ENCODE peak calls at places on chromosomes 4 and X, in five cellular contexts. E, K, V, A and H are unnamed samples.

GRCh38 chrX:72348247-72348979 is 42.7 kb upstream of the CITED1 start:
- DNase-seq in E (no peak), K (no peak), V (no peak), A (no peak), H (no peak)

GRCh38 chr4:48212165-48212564 is 57.5 kb downstream of the TEC start:
- DNase-seq in E (no peak), K (no peak), V (no peak), A (no peak), H (no peak)

GRCh38 chr4:181745933-181746627 is 497.1 kb upstream of the TENM3 start:
- DNase-seq in E (no peak), K (no peak), V (no peak), A (no peak), H (no peak)

GRCh38 chrX:104913348-104913747 is 307.1 kb downstream of the TEX13A start:
- DNase-seq in E (no peak), K (peak; percentile 26), V (peak; percentile 5), A (peak; percentile 48), H (no peak)

GRCh38 chrX:143634701-143635442 is 1.0 kb downstream of the SLITRK4 start:
- DNase-seq in E (peak; percentile 24), K (peak; percentile 49), V (no peak), A (no peak), H (no peak)

GRCh38 chr4:124334119-124334518 is 378.4 kb downstream of the ANKRD50 start:
- DNase-seq in E (no peak), K (peak; percentile 80), V (peak; percentile 34), A (peak; percentile 57), H (no peak)

GRCh38 chrX:74422576-74423288 is 1.4 kb downstream of the SLC16A2 start:
- DNase-seq in E (peak; percentile 23), K (peak; percentile 74), V (no peak), A (no peak), H (peak; percentile 73)

GRCh38 chrX:19613645-19614323 is 98.5 kb upstream of the MAP3K15 start:
- DNase-seq in E (no peak), K (no peak), V (no peak), A (no peak), H (no peak)

GRCh38 chrX:53082773-53083616 is 828 bp downstream of the TSPYL2 start:
- DNase-seq in E (no peak), K (no peak), V (no peak), A (no peak), H (no peak)

GRCh38 chrX:28659269-28659668 is 72.0 kb downstream of the IL1RAPL1 start:
- DNase-seq in E (no peak), K (no peak), V (peak; percentile 5), A (no peak), H (no peak)
- TF ChIP-seq CTCF in E (peak; percentile 25), K (peak; percentile 5), V (no peak), A (peak; percentile 29), H (no peak)

DNA sequence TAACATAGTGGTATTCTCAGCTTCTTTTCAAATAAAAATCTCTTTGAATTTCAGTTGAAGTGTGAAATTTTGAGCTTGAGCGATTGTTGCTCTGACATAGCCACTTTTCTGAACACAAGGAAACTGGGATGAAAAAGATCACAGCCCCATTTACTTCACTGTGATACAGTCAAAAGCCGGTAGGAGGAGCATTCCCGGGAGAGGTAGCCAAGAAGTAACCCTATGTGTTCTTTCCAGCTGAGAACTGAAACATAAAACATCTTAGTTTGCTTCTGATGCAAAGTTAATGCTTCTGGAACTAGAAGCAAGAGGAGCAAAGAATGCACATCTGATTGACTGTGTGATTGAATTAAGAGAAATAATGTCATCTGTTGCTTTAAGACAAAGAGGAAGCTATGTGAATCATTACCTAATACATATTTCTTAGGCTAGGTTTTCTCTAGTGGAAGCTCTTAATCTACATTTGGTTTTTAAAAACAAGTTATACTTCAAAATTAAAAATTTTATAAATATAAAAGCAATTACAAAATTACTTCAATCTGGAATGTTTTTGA is 88.4 kb upstream of the UNC5C start:
- DNase-seq in E (no peak), K (peak; percentile 38), V (peak; percentile 6), A (no peak), H (no peak)
- TF ChIP-seq CTCF in E (peak; percentile 44), K (peak; percentile 33), V (peak; percentile 18), A (peak; percentile 8), H (no peak)

DNA sequence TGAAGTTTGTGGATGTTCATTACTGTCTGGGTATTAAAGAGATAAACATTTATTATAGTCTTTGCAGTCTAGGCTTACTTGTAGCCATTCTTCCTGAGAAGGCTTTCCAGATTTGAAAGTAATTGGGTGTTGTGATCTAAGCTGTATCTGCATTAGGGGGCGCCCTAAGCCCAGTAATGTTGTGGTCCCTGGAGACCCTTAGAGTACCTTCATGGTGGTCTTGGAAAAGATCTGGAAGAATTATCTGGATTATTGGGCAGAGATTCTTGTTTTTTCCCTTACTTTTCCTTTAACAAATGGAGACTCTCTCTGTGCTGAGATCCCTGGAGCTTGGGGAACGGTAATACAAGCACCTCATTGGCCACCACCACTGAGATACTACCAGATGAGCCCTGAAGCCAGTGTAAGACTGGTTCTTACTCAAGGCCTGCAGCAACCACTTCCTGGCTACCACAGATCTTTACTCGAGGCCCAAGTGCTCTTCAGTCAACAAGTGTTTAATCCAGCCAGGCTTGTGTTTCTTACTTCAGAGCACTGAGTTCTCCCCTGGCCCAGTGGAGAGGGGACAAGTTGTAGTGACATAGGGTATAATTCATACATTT is 63.1 kb downstream of the RTL3 start:
- DNase-seq in E (no peak), K (no peak), V (no peak), A (peak; percentile 16), H (no peak)
- TF ChIP-seq CTCF in E (peak; percentile 22), K (no peak), V (no peak), A (peak; percentile 37), H (no peak)

DNA sequence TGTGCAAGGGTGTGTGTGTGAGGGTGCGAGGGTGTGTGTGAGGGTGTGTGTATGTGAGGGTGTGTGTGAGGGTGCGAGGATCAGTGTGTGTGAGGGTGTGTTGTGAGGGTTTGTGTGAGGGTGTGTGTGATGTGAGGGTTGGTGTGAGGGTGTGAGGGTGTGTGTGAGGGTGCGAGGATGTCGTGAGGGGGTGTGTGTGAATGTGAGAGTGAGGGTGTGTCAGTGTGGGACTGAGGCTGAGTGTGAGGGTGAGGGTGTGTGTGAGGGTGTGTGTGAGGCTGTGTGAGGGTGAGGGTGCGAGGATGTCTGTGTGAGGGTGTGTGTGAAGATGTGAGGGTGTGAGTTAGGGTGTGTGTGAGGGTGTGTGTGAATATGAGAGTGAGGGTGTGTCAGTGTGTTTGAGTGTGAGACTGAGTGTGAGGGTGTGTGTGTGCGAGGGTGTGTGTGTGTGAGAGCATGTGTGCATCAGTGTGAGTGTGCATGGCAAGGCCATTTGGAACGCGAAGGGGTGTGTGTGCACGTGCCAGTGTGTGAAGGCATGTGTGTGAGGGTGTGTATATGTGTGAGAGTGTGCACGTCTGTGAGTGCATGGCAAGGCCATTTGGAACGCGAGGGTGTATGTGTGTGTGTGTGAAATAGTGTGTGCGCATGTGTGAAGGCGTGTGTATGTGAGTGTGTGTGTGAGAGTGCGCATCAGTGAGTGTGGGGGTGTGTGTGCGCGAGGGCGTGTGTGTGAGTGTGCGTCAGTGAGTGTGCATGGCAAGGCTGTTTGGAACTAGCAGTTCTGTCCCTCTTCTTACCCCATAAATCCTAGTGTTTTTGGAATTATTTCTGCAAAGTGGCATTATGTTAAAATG is 69.8 kb downstream of the RGS12 start:
- DNase-seq in E (no peak), K (no peak), V (no peak), A (no peak), H (peak; percentile 38)
- TF ChIP-seq CTCF in E (no peak), K (no peak), V (no peak), A (no peak), H (no peak)

GRCh38 chr4:100908540-100908939 is 390.7 kb upstream of the EMCN start:
- DNase-seq in E (no peak), K (no peak), V (no peak), A (no peak), H (no peak)

GRCh38 chr4:100913685-100914084 is 395.9 kb upstream of the EMCN start:
- DNase-seq in E (no peak), K (no peak), V (no peak), A (no peak), H (no peak)

GRCh38 chr4:100906973-100907372 is 389.2 kb upstream of the EMCN start:
- DNase-seq in E (no peak), K (no peak), V (no peak), A (no peak), H (no peak)

GRCh38 chr4:100907465-100908454 is 389.9 kb upstream of the EMCN start:
- DNase-seq in E (no peak), K (no peak), V (peak; percentile 2), A (no peak), H (no peak)
- TF ChIP-seq CTCF in E (peak; percentile 45), K (peak; percentile 45), V (no peak), A (peak; percentile 43), H (no peak)

DNA sequence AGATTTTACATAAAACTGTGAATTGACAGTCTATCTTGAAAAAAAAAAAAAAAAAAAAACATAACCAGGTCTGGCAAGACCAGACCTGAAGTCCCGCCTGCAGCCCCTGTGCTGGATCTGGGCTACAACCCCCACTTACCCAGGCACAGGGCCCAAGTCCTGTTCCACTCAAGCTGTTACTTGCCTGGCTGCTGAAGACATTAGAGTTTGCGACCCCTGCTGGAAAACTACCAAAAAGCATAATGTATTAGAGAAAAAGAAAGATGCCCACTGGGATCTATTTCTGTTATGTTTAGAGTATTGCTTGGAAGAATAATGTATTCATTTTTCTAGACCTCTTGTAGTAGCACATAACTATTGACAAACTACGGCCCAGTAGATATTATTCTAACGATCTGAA is 4.7 kb downstream of the HS3ST1 start:
- DNase-seq in E (no peak), K (peak; percentile 67), V (peak; percentile 29), A (peak; percentile 60), H (no peak)
- TF ChIP-seq CTCF in E (peak; percentile 70), K (peak; percentile 58), V (peak; percentile 13), A (peak; percentile 67), H (no peak)

GRCh38 chr4:151957163-151957562 is 196.4 kb upstream of the GATB start:
- DNase-seq in E (peak; percentile 13), K (peak; percentile 38), V (peak; percentile 90), A (no peak), H (no peak)
- TF ChIP-seq CTCF in E (peak; percentile 34), K (no peak), V (peak; percentile 49), A (no peak), H (no peak)

GRCh38 chr4:76744253-76744921 is 153.6 kb downstream of the SOWAHB start:
- DNase-seq in E (no peak), K (no peak), V (no peak), A (no peak), H (no peak)
- TF ChIP-seq CTCF in E (no peak), K (no peak), V (no peak), A (no peak), H (no peak)

DNA sequence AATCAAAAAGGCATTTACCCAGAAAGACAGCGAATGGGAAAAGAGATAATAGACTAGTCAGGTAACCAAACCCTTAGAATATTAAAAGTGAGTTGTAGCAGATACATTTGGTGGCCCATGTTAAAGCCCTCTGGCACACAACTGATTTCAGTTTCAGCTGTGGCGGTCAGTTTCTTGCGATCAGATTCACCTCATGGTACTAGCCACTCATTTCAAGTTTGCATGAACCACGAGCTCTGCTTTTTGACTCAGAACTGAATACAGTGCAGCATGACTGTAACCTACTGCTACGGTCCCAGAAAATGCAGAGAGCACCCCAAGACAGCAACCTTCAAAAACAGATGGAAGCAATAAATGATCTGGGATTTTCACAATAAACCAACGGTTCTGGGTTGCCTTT is 919.1 kb upstream of the PCDH10 start:
- DNase-seq in E (no peak), K (no peak), V (no peak), A (no peak), H (no peak)
- TF ChIP-seq CTCF in E (no peak), K (no peak), V (no peak), A (no peak), H (no peak)